ENCODE peak calls at places on chromosome 4, in nine cellular contexts. One of them, this sample, is unnamed.

GRCh38 chr4:172042714-172043114 is 229.5 kb downstream of the GALNTL6 start:
- DNase-seq in sigmoid colon: no peak
- DNase-seq in body of pancreas: no peak
- DNase-seq in fibroblast of pulmonary artery: no peak
- DNase-seq in lower lobe of right lung: no peak
- DNase-seq in mucosa of descending colon: no peak
- DNase-seq in PC-3: peak; percentile 53
- DNase-seq in colonic mucosa: no peak
- DNase-seq in fibroblast of mammary gland: peak; percentile 20
- DNase-seq in this sample: no peak

GRCh38 chr4:86948276-86948675 is 13.5 kb downstream of the AFF1 start:
- DNase-seq in mucosa of descending colon: no peak
- DNase-seq in fibroblast of pulmonary artery: no peak
- DNase-seq in sigmoid colon: no peak
- DNase-seq in fibroblast of mammary gland: no peak
- DNase-seq in PC-3: no peak
- DNase-seq in colonic mucosa: no peak
- DNase-seq in lower lobe of right lung: no peak
- DNase-seq in body of pancreas: no peak
- DNase-seq in this sample: no peak

GRCh38 chr4:113971706-113972360 is 7.6 kb downstream of the ARSJ start:
- DNase-seq in fibroblast of mammary gland: peak; percentile 77
- DNase-seq in fibroblast of pulmonary artery: no peak
- DNase-seq in body of pancreas: no peak
- DNase-seq in mucosa of descending colon: no peak
- DNase-seq in sigmoid colon: no peak
- DNase-seq in PC-3: peak; percentile 69
- DNase-seq in colonic mucosa: no peak
- DNase-seq in lower lobe of right lung: no peak
- DNase-seq in this sample: no peak

GRCh38 chr4:168573870-168574269 is 77.0 kb downstream of the PALLD start:
- DNase-seq in fibroblast of mammary gland: no peak
- DNase-seq in PC-3: no peak
- DNase-seq in colonic mucosa: no peak
- DNase-seq in mucosa of descending colon: no peak
- DNase-seq in fibroblast of pulmonary artery: no peak
- DNase-seq in body of pancreas: no peak
- DNase-seq in sigmoid colon: no peak
- DNase-seq in lower lobe of right lung: no peak
- DNase-seq in this sample: no peak

GRCh38 chr4:155906554-155907247 is 3.2 kb downstream of the TDO2 start:
- DNase-seq in fibroblast of pulmonary artery: peak; percentile 97
- DNase-seq in fibroblast of mammary gland: peak; percentile 99
- DNase-seq in mucosa of descending colon: no peak
- DNase-seq in lower lobe of right lung: no peak
- DNase-seq in sigmoid colon: no peak
- DNase-seq in body of pancreas: peak; percentile 16
- DNase-seq in colonic mucosa: no peak
- DNase-seq in PC-3: peak; percentile 92
- DNase-seq in this sample: peak; percentile 97

GRCh38 chr4:185932491-185932890 is 120.5 kb upstream of the SORBS2 start:
- DNase-seq in lower lobe of right lung: no peak
- DNase-seq in fibroblast of pulmonary artery: peak; percentile 34
- DNase-seq in mucosa of descending colon: no peak
- DNase-seq in PC-3: no peak
- DNase-seq in colonic mucosa: no peak
- DNase-seq in body of pancreas: no peak
- DNase-seq in sigmoid colon: no peak
- DNase-seq in fibroblast of mammary gland: peak; percentile 54
- DNase-seq in this sample: no peak

GRCh38 chr4:43968041-43968440 is 480.6 kb downstream of the KCTD8 start:
- DNase-seq in lower lobe of right lung: no peak
- DNase-seq in mucosa of descending colon: no peak
- DNase-seq in sigmoid colon: no peak
- DNase-seq in fibroblast of mammary gland: no peak
- DNase-seq in colonic mucosa: no peak
- DNase-seq in fibroblast of pulmonary artery: no peak
- DNase-seq in body of pancreas: no peak
- DNase-seq in PC-3: no peak
- DNase-seq in this sample: no peak

GRCh38 chr4:38202223-38202622 is 242.0 kb downstream of the PTTG2 start:
- DNase-seq in lower lobe of right lung: no peak
- DNase-seq in mucosa of descending colon: no peak
- DNase-seq in colonic mucosa: peak; percentile 72
- DNase-seq in fibroblast of pulmonary artery: no peak
- DNase-seq in body of pancreas: no peak
- DNase-seq in sigmoid colon: no peak
- DNase-seq in PC-3: no peak
- DNase-seq in fibroblast of mammary gland: no peak
- DNase-seq in this sample: no peak

GRCh38 chr4:123393696-123394095 is 2.9 kb upstream of the SPRY1 start:
- DNase-seq in fibroblast of mammary gland: no peak
- DNase-seq in body of pancreas: no peak
- DNase-seq in lower lobe of right lung: no peak
- DNase-seq in fibroblast of pulmonary artery: no peak
- DNase-seq in sigmoid colon: no peak
- DNase-seq in PC-3: no peak
- DNase-seq in mucosa of descending colon: no peak
- DNase-seq in colonic mucosa: no peak
- DNase-seq in this sample: no peak

GRCh38 chr4:147034372-147034771 is 88.7 kb upstream of the TTC29 start:
- DNase-seq in fibroblast of mammary gland: peak; percentile 43
- DNase-seq in fibroblast of pulmonary artery: no peak
- DNase-seq in lower lobe of right lung: no peak
- DNase-seq in PC-3: no peak
- DNase-seq in sigmoid colon: no peak
- DNase-seq in mucosa of descending colon: no peak
- DNase-seq in body of pancreas: no peak
- DNase-seq in colonic mucosa: no peak
- DNase-seq in this sample: peak; percentile 21

GRCh38 chr4:41058426-41058825 is 155.9 kb downstream of the APBB2 start:
- DNase-seq in lower lobe of right lung: no peak
- DNase-seq in fibroblast of pulmonary artery: peak; percentile 23
- DNase-seq in mucosa of descending colon: no peak
- DNase-seq in sigmoid colon: no peak
- DNase-seq in body of pancreas: no peak
- DNase-seq in PC-3: no peak
- DNase-seq in fibroblast of mammary gland: no peak
- DNase-seq in colonic mucosa: no peak
- DNase-seq in this sample: no peak

GRCh38 chr4:40621592-40622512 is 7.8 kb downstream of the RBM47 start:
- DNase-seq in colonic mucosa: peak; percentile 63
- DNase-seq in fibroblast of mammary gland: peak; percentile 99
- DNase-seq in lower lobe of right lung: peak; percentile 88
- DNase-seq in PC-3: peak; percentile 86
- DNase-seq in body of pancreas: peak; percentile 63
- DNase-seq in mucosa of descending colon: peak; percentile 66
- DNase-seq in fibroblast of pulmonary artery: peak; percentile 99
- DNase-seq in sigmoid colon: peak; percentile 87
- DNase-seq in this sample: peak; percentile 97

GRCh38 chr4:47482326-47482725 is 2.7 kb upstream of the ATP10D start:
- DNase-seq in lower lobe of right lung: no peak
- DNase-seq in body of pancreas: no peak
- DNase-seq in colonic mucosa: no peak
- DNase-seq in mucosa of descending colon: no peak
- DNase-seq in fibroblast of pulmonary artery: peak; percentile 77
- DNase-seq in sigmoid colon: no peak
- DNase-seq in fibroblast of mammary gland: peak; percentile 78
- DNase-seq in PC-3: peak; percentile 39
- DNase-seq in this sample: no peak

GRCh38 chr4:51849430-51849829 is 6.5 kb downstream of the DCUN1D4 start:
- DNase-seq in mucosa of descending colon: no peak
- DNase-seq in lower lobe of right lung: no peak
- DNase-seq in sigmoid colon: no peak
- DNase-seq in fibroblast of pulmonary artery: no peak
- DNase-seq in colonic mucosa: no peak
- DNase-seq in fibroblast of mammary gland: no peak
- DNase-seq in body of pancreas: no peak
- DNase-seq in PC-3: no peak
- DNase-seq in this sample: no peak

GRCh38 chr4:21947768-21948346 is 715 bp downstream of the KCNIP4 start:
- DNase-seq in sigmoid colon: no peak
- DNase-seq in lower lobe of right lung: no peak
- DNase-seq in fibroblast of mammary gland: no peak
- DNase-seq in body of pancreas: no peak
- DNase-seq in PC-3: no peak
- DNase-seq in mucosa of descending colon: no peak
- DNase-seq in fibroblast of pulmonary artery: no peak
- DNase-seq in colonic mucosa: no peak
- DNase-seq in this sample: no peak

GRCh38 chr4:39521253-39521908 is 5.9 kb downstream of the UGDH start:
- DNase-seq in sigmoid colon: no peak
- DNase-seq in PC-3: peak; percentile 6
- DNase-seq in colonic mucosa: no peak
- DNase-seq in fibroblast of pulmonary artery: peak; percentile 55
- DNase-seq in fibroblast of mammary gland: peak; percentile 79
- DNase-seq in mucosa of descending colon: no peak
- DNase-seq in body of pancreas: no peak
- DNase-seq in lower lobe of right lung: no peak
- DNase-seq in this sample: no peak

GRCh38 chr4:80070880-80071620 is 2.0 kb downstream of the ANTXR2 start:
- DNase-seq in sigmoid colon: no peak
- DNase-seq in body of pancreas: no peak
- DNase-seq in PC-3: peak; percentile 34
- DNase-seq in colonic mucosa: no peak
- DNase-seq in lower lobe of right lung: no peak
- DNase-seq in fibroblast of mammary gland: no peak
- DNase-seq in mucosa of descending colon: no peak
- DNase-seq in fibroblast of pulmonary artery: no peak
- DNase-seq in this sample: no peak

GRCh38 chr4:153281476-153281875 is 63.0 kb upstream of the MND1 start:
- DNase-seq in lower lobe of right lung: no peak
- DNase-seq in colonic mucosa: no peak
- DNase-seq in PC-3: no peak
- DNase-seq in mucosa of descending colon: no peak
- DNase-seq in body of pancreas: no peak
- DNase-seq in fibroblast of pulmonary artery: no peak
- DNase-seq in sigmoid colon: no peak
- DNase-seq in fibroblast of mammary gland: no peak
- DNase-seq in this sample: no peak

GRCh38 chr4:137967480-137968190 is 274.5 kb downstream of the SLC7A11 start:
- DNase-seq in fibroblast of pulmonary artery: no peak
- DNase-seq in mucosa of descending colon: no peak
- DNase-seq in colonic mucosa: no peak
- DNase-seq in lower lobe of right lung: no peak
- DNase-seq in fibroblast of mammary gland: peak; percentile 45
- DNase-seq in sigmoid colon: no peak
- DNase-seq in body of pancreas: no peak
- DNase-seq in PC-3: peak; percentile 17
- DNase-seq in this sample: no peak

GRCh38 chr4:25842229-25842840 is 20.5 kb downstream of the SEL1L3 start:
- DNase-seq in colonic mucosa: no peak
- DNase-seq in lower lobe of right lung: no peak
- DNase-seq in fibroblast of mammary gland: no peak
- DNase-seq in PC-3: no peak
- DNase-seq in sigmoid colon: no peak
- DNase-seq in mucosa of descending colon: no peak
- DNase-seq in fibroblast of pulmonary artery: no peak
- DNase-seq in body of pancreas: no peak
- DNase-seq in this sample: no peak
- TF ChIP-seq CTCF in colonic mucosa: peak; percentile 16
- TF ChIP-seq CTCF in lower lobe of right lung: no peak
- TF ChIP-seq CTCF in fibroblast of mammary gland: no peak
- TF ChIP-seq CTCF in PC-3: no peak
- TF ChIP-seq CTCF in sigmoid colon: no peak
- TF ChIP-seq CTCF in mucosa of descending colon: no peak
- TF ChIP-seq CTCF in fibroblast of pulmonary artery: no peak
- TF ChIP-seq CTCF in body of pancreas: no peak
- TF ChIP-seq CTCF in this sample: no peak

GRCh38 chr4:3346146-3346545 is 53.3 kb downstream of the RGS12 start:
- DNase-seq in colonic mucosa: peak; percentile 66
- DNase-seq in PC-3: peak; percentile 78
- DNase-seq in fibroblast of pulmonary artery: peak; percentile 90
- DNase-seq in lower lobe of right lung: no peak
- DNase-seq in fibroblast of mammary gland: peak; percentile 85
- DNase-seq in sigmoid colon: no peak
- DNase-seq in body of pancreas: peak; percentile 62
- DNase-seq in mucosa of descending colon: no peak
- DNase-seq in this sample: peak; percentile 50
- H3K4me3 ChIP-seq in colonic mucosa: no peak overlapping the region
- H3K4me3 ChIP-seq in PC-3: no peak overlapping the region
- H3K4me3 ChIP-seq in fibroblast of pulmonary artery: no peak overlapping the region
- H3K4me3 ChIP-seq in lower lobe of right lung: no peak overlapping the region
- H3K4me3 ChIP-seq in fibroblast of mammary gland: no peak overlapping the region
- H3K4me3 ChIP-seq in sigmoid colon: no peak overlapping the region
- H3K4me3 ChIP-seq in body of pancreas: no peak overlapping the region
- H3K4me3 ChIP-seq in mucosa of descending colon: no peak overlapping the region
- H3K4me3 ChIP-seq in this sample: no peak overlapping the region

GRCh38 chr4:140427919-140428471 is 547 bp upstream of the CLGN start:
- DNase-seq in body of pancreas: no peak
- DNase-seq in lower lobe of right lung: no peak
- DNase-seq in colonic mucosa: no peak
- DNase-seq in mucosa of descending colon: no peak
- DNase-seq in PC-3: no peak
- DNase-seq in fibroblast of mammary gland: no peak
- DNase-seq in fibroblast of pulmonary artery: peak; percentile 4
- DNase-seq in sigmoid colon: no peak
- DNase-seq in this sample: no peak
- TF ChIP-seq CTCF in body of pancreas: no peak
- TF ChIP-seq CTCF in lower lobe of right lung: no peak
- TF ChIP-seq CTCF in colonic mucosa: no peak
- TF ChIP-seq CTCF in mucosa of descending colon: no peak
- TF ChIP-seq CTCF in PC-3: no peak
- TF ChIP-seq CTCF in fibroblast of mammary gland: no peak
- TF ChIP-seq CTCF in fibroblast of pulmonary artery: no peak
- TF ChIP-seq CTCF in sigmoid colon: no peak
- TF ChIP-seq CTCF in this sample: no peak

GRCh38 chr4:8891646-8892555 is 20.3 kb upstream of the HMX1 start:
- DNase-seq in PC-3: no peak
- DNase-seq in colonic mucosa: no peak
- DNase-seq in sigmoid colon: no peak
- DNase-seq in fibroblast of pulmonary artery: no peak
- DNase-seq in body of pancreas: no peak
- DNase-seq in fibroblast of mammary gland: no peak
- DNase-seq in mucosa of descending colon: no peak
- DNase-seq in lower lobe of right lung: no peak
- DNase-seq in this sample: no peak

GRCh38 chr4:8893624-8894423 is 22.2 kb upstream of the HMX1 start:
- DNase-seq in lower lobe of right lung: no peak
- DNase-seq in body of pancreas: no peak
- DNase-seq in fibroblast of mammary gland: no peak
- DNase-seq in PC-3: no peak
- DNase-seq in sigmoid colon: no peak
- DNase-seq in colonic mucosa: no peak
- DNase-seq in fibroblast of pulmonary artery: no peak
- DNase-seq in mucosa of descending colon: no peak
- DNase-seq in this sample: no peak

GRCh38 chr4:8894424-8894816 is 22.8 kb upstream of the HMX1 start:
- DNase-seq in colonic mucosa: no peak
- DNase-seq in lower lobe of right lung: no peak
- DNase-seq in mucosa of descending colon: no peak
- DNase-seq in fibroblast of mammary gland: no peak
- DNase-seq in fibroblast of pulmonary artery: no peak
- DNase-seq in sigmoid colon: no peak
- DNase-seq in PC-3: no peak
- DNase-seq in body of pancreas: no peak
- DNase-seq in this sample: no peak

GRCh38 chr4:8892556-8893226 is 21.1 kb upstream of the HMX1 start:
- DNase-seq in fibroblast of mammary gland: no peak
- DNase-seq in PC-3: no peak
- DNase-seq in fibroblast of pulmonary artery: no peak
- DNase-seq in sigmoid colon: no peak
- DNase-seq in body of pancreas: no peak
- DNase-seq in mucosa of descending colon: no peak
- DNase-seq in colonic mucosa: no peak
- DNase-seq in lower lobe of right lung: no peak
- DNase-seq in this sample: no peak

GRCh38 chr4:8893227-8893623 is 21.6 kb upstream of the HMX1 start:
- DNase-seq in mucosa of descending colon: no peak
- DNase-seq in colonic mucosa: no peak
- DNase-seq in body of pancreas: no peak
- DNase-seq in sigmoid colon: no peak
- DNase-seq in fibroblast of mammary gland: no peak
- DNase-seq in fibroblast of pulmonary artery: no peak
- DNase-seq in PC-3: no peak
- DNase-seq in lower lobe of right lung: no peak
- DNase-seq in this sample: no peak
- H3K4me3 ChIP-seq in mucosa of descending colon: no peak overlapping the region
- H3K4me3 ChIP-seq in colonic mucosa: no peak overlapping the region
- H3K4me3 ChIP-seq in body of pancreas: no peak overlapping the region
- H3K4me3 ChIP-seq in sigmoid colon: no peak overlapping the region
- H3K4me3 ChIP-seq in fibroblast of mammary gland: no peak overlapping the region
- H3K4me3 ChIP-seq in fibroblast of pulmonary artery: no peak overlapping the region
- H3K4me3 ChIP-seq in PC-3: no peak overlapping the region
- H3K4me3 ChIP-seq in lower lobe of right lung: no peak overlapping the region
- H3K4me3 ChIP-seq in this sample: no peak overlapping the region

This sample was measured in AG09309.